ENCODE peak calls at places on chromosomes 5 and 9, in five cellular contexts. G is PC-3, V is H1, K is astrocyte, J is GM12878. X is an unnamed sample.

GRCh38 chr9:109816490-109816889 is 36.5 kb downstream of the PALM2AKAP2 start:
- DNase-seq in G (peak), V (no peak), K (peak), J (no peak), X (peak)

GRCh38 chr9:127919253-127919815 is 2.5 kb upstream of the ST6GALNAC4 start:
- DNase-seq in G (peak), V (no peak), K (peak), J (no peak), X (peak)

GRCh38 chr5:1255081-1255561 is 29.9 kb downstream of the SLC6A18 start:
- DNase-seq in G (no peak), V (no peak), K (no peak), J (no peak), X (no peak)

GRCh38 chr5:120082316-120083068 is 381.6 kb upstream of the PRR16 start:
- DNase-seq in G (peak), V (no peak), K (no peak), J (no peak), X (no peak)

GRCh38 chr5:43485406-43485805 is 1.7 kb upstream of the TMEM267 start:
- DNase-seq in G (peak), V (no peak), K (no peak), J (no peak), X (no peak)

GRCh38 chr5:150671509-150672236 is 10.6 kb downstream of the MYOZ3 start:
- DNase-seq in G (no peak), V (peak), K (no peak), J (no peak), X (no peak)

GRCh38 chr5:12245429-12245828 is 341.2 kb upstream of the CTNND2 start:
- DNase-seq in G (peak), V (no peak), K (peak), J (no peak), X (no peak)

GRCh38 chr5:176837707-176838115 is 27.4 kb downstream of the UNC5A start:
- DNase-seq in G (peak), V (peak), K (peak), J (no peak), X (peak)

GRCh38 chr9:127567898-127568617 is 44.0 kb upstream of the STXBP1 start:
- DNase-seq in G (no peak), V (peak), K (no peak), J (no peak), X (peak)

GRCh38 chr5:111722016-111722591 is 34.9 kb downstream of the NREP start:
- DNase-seq in G (no peak), V (no peak), K (no peak), J (no peak), X (no peak)

GRCh38 chr5:179596421-179596820 is 27.1 kb downstream of the HNRNPH1 start:
- DNase-seq in G (no peak), V (no peak), K (no peak), J (no peak), X (no peak)

GRCh38 chr9:107226431-107226830 is 56.6 kb upstream of the RAD23B start:
- DNase-seq in G (no peak), V (no peak), K (no peak), J (no peak), X (no peak)

GRCh38 chr9:72998363-72998762 is 45.5 kb upstream of the ALDH1A1 start:
- DNase-seq in G (no peak), V (no peak), K (no peak), J (no peak), X (no peak)

GRCh38 chr9:126752376-126752775 is 52.5 kb upstream of the ZBTB43 start:
- DNase-seq in G (no peak), V (peak), K (no peak), J (no peak), X (no peak)

GRCh38 chr5:118580959-118581358 is 407.4 kb downstream of the DTWD2 start:
- DNase-seq in G (no peak), V (no peak), K (no peak), J (no peak), X (no peak)

GRCh38 chr5:169416583-169417196 is 115.8 kb upstream of the SLIT3 start:
- DNase-seq in G (no peak), V (no peak), K (peak), J (peak), X (peak)

GRCh38 chr5:151115272-151115905 is 34.6 kb upstream of the TNIP1 start:
- DNase-seq in G (peak), V (peak), K (peak), J (no peak), X (peak)

GRCh38 chr9:104868687-104869404 is 59.1 kb downstream of the ABCA1 start:
- DNase-seq in G (peak), V (peak), K (peak), J (no peak), X (peak)

DNA sequence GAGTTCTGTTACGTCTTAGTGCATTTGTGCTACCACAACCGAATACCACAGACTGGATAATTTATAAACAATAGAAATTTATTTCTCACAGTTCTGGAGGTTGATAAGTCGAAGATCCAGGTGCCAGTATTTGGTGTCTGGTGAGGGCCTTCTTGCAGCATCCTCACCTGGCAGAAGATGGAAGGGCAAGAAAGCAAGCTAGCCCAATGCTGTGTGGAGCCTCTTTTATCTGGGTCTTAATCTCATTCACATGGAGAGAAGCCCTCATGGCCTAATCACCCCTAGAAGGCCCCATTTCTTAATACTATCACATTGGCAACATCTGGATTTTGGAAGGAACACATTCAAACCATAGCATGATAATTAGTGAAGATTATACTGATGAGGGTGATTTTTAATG is 159.3 kb downstream of the CHSY3 start:
- DNase-seq in G (no peak), V (no peak), K (no peak), J (no peak), X (no peak)
- TF ChIP-seq EZH2 in G (no peak), V (no peak), K (no peak), J (no peak), X (no peak)

GRCh38 chr9:86796671-86797070 is 150.6 kb downstream of the GAS1 start:
- DNase-seq in G (no peak), V (no peak), K (no peak), J (no peak), X (no peak)

GRCh38 chr9:86792136-86792535 is 155.2 kb downstream of the GAS1 start:
- DNase-seq in G (peak), V (no peak), K (peak), J (no peak), X (no peak)

GRCh38 chr9:86795047-86795437 is 152.3 kb downstream of the GAS1 start:
- DNase-seq in G (no peak), V (no peak), K (no peak), J (no peak), X (peak)

GRCh38 chr9:86794356-86795046 is 152.8 kb downstream of the GAS1 start:
- DNase-seq in G (no peak), V (no peak), K (peak), J (no peak), X (peak)

GRCh38 chr9:86795861-86796497 is 151.3 kb downstream of the GAS1 start:
- DNase-seq in G (no peak), V (no peak), K (peak), J (no peak), X (peak)
- H3K9ac ChIP-seq in G (no peak), V (no peak), K (no peak), J (no peak), X (no peak)

GRCh38 chr9:77016111-77016525 is 3.3 kb upstream of the FOXB2 start:
- DNase-seq in G (no peak), V (peak), K (no peak), J (no peak), X (no peak)
- TF ChIP-seq EZH2 in G (no peak), V (no peak), K (no peak), J (no peak), X (peak)

DNA sequence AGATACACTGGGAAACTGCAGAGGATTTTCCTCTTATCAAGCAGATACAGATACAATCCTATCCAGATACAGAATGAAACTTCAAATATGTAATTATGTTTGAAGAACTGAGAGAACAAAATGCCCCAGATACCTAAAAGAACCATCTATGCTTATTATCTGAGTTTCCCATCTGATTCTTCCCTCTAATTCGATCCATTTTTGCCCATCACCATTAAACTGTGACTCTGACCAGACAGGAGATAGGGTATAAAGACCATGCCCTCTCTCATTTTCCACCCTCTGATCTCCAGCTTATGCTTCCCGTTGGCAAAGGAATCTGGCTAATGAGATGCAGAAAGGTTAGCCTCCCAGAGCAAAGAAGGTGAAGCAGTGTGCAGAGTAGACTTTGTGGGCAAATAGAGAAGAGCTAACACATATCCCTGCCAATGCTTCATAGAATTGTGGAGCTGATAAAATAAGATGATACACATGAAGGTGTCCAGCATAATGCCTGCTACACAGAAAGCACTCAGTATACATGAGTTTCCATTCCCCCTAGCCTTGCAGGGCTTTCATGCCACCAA is 130.9 kb upstream of the TARS1 start:
- DNase-seq in G (no peak), V (no peak), K (no peak), J (no peak), X (no peak)
- H3K9ac ChIP-seq in G (peak), V (no peak), K (peak), J (no peak), X (no peak)

DNA sequence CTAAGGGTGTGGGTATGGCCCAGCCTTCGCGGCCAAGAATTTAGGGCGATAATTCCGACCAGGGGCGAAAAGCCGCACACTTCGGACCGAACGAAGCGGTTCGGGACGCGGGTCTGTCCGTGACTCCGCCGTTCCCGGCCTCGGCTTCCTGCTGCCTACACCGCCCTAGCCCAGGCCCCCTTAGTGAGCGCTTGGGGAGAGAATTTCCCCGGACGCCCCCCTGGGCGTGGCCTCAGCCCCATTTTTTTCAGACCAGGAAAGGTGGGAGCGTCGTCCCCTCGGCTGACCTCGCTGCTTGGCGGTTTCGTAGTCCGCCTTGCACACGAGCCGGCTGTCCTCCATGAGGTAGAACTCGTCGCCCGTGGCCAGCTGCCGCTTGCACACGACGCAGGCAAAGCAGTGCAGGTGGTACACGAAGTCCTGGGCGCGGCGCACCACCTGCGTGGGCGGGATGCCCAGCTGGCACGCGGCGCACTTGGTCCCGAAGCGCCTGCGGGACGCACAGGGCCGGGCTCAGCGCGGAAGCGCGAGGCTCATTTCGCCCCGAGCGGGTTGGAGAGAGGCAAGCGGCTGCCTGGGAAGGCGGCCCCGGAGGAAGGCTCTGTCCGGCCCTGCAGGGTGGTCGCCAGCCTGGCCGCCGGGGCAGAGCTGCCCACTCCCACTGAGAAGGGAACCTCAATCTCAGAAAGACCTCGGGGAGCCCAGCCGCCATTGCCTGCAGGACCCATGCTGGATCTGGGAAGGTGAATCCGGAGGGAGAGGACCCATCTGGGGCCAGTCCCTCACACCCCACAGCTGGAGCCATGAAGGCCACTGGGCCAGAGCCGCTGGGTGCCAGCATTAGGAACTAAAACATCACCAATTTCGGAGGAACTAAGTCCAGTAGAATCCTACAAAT is 5.3 kb downstream of the LHX3 start:
- DNase-seq in G (no peak), V (no peak), K (no peak), J (no peak), X (no peak)
- TF ChIP-seq EZH2 in G (no peak), V (peak), K (peak), J (no peak), X (peak)